ENCODE peak calls at places on chromosomes 7 and 10, in nine cellular contexts. C is body of pancreas; V is IMR-90; O is pancreas; P is colonic mucosa; W is psoas muscle; I is CD8-positive, alpha-beta T cell; U is PC-9; Z is RWPE2. R is an unnamed sample. For H3K4me1, the result is how much of the 10 kb centered on the place peaks cover.

GRCh38 chr7:157358753-157359096 is 21.9 kb downstream of the DNAJB6 start:
- DNase-seq in C (no peak), V (no peak), O (no peak), P (no peak), W (no peak), I (no peak), U (no peak), Z (no peak), R (no peak)

GRCh38 chr10:98195132-98195531 is 60.7 kb downstream of the R3HCC1L start:
- DNase-seq in C (no peak), V (no peak), O (no peak), P (no peak), W (no peak), I (no peak), U (no peak), Z (no peak), R (no peak)

GRCh38 chr10:71138126-71138860 is 74.1 kb upstream of the UNC5B start:
- DNase-seq in C (peak), V (no peak), O (peak), P (no peak), W (no peak), I (no peak), U (no peak), Z (no peak), R (no peak)

GRCh38 chr10:6498771-6499170 is 81.3 kb downstream of the PRKCQ start:
- DNase-seq in C (no peak), V (no peak), O (no peak), P (no peak), W (no peak), I (no peak), U (no peak), Z (no peak), R (no peak)

GRCh38 chr7:106462365-106462859 is 177.6 kb upstream of the NAMPT start:
- DNase-seq in C (no peak), V (peak), O (no peak), P (no peak), W (no peak), I (no peak), U (peak), Z (no peak), R (no peak)

GRCh38 chr10:6771361-6771760 is 191.3 kb upstream of the PRKCQ start:
- DNase-seq in C (no peak), V (peak), O (no peak), P (no peak), W (no peak), I (no peak), U (no peak), Z (no peak), R (no peak)

GRCh38 chr7:127886248-127886647 is 145.0 kb downstream of the LRRC4 start:
- DNase-seq in C (no peak), V (peak), O (no peak), P (no peak), W (no peak), I (no peak), U (no peak), Z (no peak), R (no peak)

GRCh38 chr10:7170626-7171322 is 240.1 kb downstream of the SFMBT2 start:
- DNase-seq in C (no peak), V (no peak), O (no peak), P (no peak), W (no peak), I (no peak), U (no peak), Z (no peak), R (no peak)

GRCh38 chr10:129970404-129971364 is 6.6 kb upstream of the EBF3 start:
- DNase-seq in C (no peak), V (no peak), O (no peak), P (no peak), W (peak), I (no peak), U (no peak), Z (no peak), R (no peak)
- H3K4me3 ChIP-seq in C (no peak), V (no peak), O (no peak), P (no peak), W (peak), I (no peak), U (no peak), Z (no peak), R (no peak)

GRCh38 chr10:50563906-50564305 is 59.9 kb downstream of the SGMS1 start:
- DNase-seq in C (peak), V (no peak), O (peak), P (peak), W (no peak), I (no peak), U (no peak), Z (no peak), R (no peak)

GRCh38 chr10:50566150-50566549 is 57.6 kb downstream of the SGMS1 start:
- DNase-seq in C (no peak), V (no peak), O (no peak), P (no peak), W (no peak), I (no peak), U (no peak), Z (no peak), R (no peak)

GRCh38 chr10:50565301-50566083 is 58.3 kb downstream of the SGMS1 start:
- DNase-seq in C (no peak), V (no peak), O (no peak), P (no peak), W (no peak), I (no peak), U (no peak), Z (no peak), R (no peak)

GRCh38 chr10:50572017-50572491 is 51.7 kb downstream of the SGMS1 start:
- DNase-seq in C (no peak), V (no peak), O (no peak), P (no peak), W (no peak), I (no peak), U (no peak), Z (no peak), R (no peak)

DNA sequence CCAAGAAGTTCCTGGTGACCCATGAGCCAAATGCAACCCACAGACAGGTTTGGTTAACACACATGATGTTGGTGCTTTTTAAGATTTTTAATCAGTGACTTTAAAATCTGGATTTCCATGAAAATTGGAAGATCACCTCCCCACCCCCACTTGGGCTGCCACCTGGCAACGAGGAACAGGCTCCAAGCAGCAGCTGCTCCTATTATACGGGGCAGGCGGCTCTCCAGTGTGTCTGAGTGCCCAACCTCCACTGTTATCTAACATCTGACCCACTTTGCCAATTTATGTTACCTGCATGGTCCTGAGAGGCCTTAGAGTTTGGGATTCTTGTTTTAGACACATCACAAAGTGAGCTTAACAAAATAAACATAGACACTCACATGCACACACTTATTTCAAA is 56.4 kb downstream of the SGMS1 start:
- DNase-seq in C (peak), V (no peak), O (peak), P (no peak), W (no peak), I (no peak), U (no peak), Z (no peak), R (no peak)
- H3K27ac ChIP-seq in C (no peak), V (no peak), O (no peak), P (no peak), W (no peak), I (no peak), U (no peak), Z (no peak), R (no peak)

DNA sequence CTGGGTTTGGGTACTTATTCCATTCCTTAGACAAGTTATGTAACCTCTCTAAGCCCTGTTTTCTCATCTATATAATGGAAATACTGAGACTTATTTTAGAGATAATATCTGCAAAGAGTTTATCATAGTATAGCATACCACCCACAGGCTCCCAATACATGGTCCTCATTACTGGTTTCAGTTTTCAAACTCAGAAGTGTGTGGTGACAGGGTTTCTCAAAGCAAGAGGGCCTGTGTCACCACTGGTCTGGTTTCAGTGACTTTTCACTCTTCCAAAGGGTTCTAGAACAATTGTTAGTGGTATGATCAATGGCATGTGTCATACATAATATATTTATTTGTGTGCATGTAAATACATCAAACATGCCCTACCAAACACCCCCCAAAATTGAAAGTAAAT is 89.2 kb upstream of the BMPER start:
- DNase-seq in C (no peak), V (no peak), O (no peak), P (no peak), W (no peak), I (no peak), U (no peak), Z (no peak), R (no peak)
- H3K4me1 ChIP-seq in C (under half), V (under half), O (under half), P (under half), W (under half), I (under half), U (under half), Z (under half), R (under half)

GRCh38 chr10:86087716-86088115 is 278.9 kb downstream of the GRID1 start:
- DNase-seq in C (no peak), V (no peak), O (no peak), P (no peak), W (no peak), I (no peak), U (no peak), Z (no peak), R (no peak)
- H3K4me3 ChIP-seq in C (no peak), V (no peak), O (no peak), P (no peak), W (no peak), I (no peak), U (no peak), Z (no peak), R (no peak)

GRCh38 chr10:69361303-69361614 is 55.5 kb downstream of the TACR2 start:
- DNase-seq in C (peak), V (no peak), O (peak), P (no peak), W (peak), I (no peak), U (no peak), Z (no peak), R (no peak)
- H3K27ac ChIP-seq in C (peak), V (no peak), O (peak), P (peak), W (peak), I (no peak), U (peak), Z (peak), R (peak)

R was measured in upper lobe of right lung.